ENCODE peak calls at places on chromosomes 11 and 22, in ten cellular contexts. Y is astrocyte; I is heart left ventricle; P is stimulated activated CD8-positive, alpha-beta memory T cell treated with anti-CD3 and anti-CD28 coated beads, Interleukin-15, amount 100 ng/mL, for 1 hour; J is right lobe of liver; T is A172; V is GM23248; W is activated T-helper 1 cell treated with anti-CD3 and anti-CD28 coated beads, Interleukin-12 subunit alpha, Interleukin-12 subunit beta, Interleukin-2, Interleukin-4 antibody, amounts not matched to agents 30 ng/mL and 10 ng/mL and 1 ng/mL, durations not matched to agents 14 hours and 24 hours and 36 hours; Z is pancreas; U is AG08395. H is an unnamed sample.

GRCh38 chr11:9214765-9215164 is 50.4 kb downstream of the DENND5A start:
- DNase-seq in Y (peak), I (no peak), P (no peak), J (no peak), T (peak), V (peak), W (no peak), Z (no peak), U (no peak), H (peak)

GRCh38 chr11:64800633-64801464 is 2.2 kb downstream of the MAP4K2 start:
- DNase-seq in Y (no peak), I (no peak), P (no peak), J (peak), T (no peak), V (no peak), W (no peak), Z (no peak), U (no peak), H (no peak)

GRCh38 chr11:47565340-47566165 is at the start of gene PTPMT1:
- DNase-seq in Y (peak), I (peak), P (no peak), J (peak), T (peak), V (peak), W (peak), Z (peak), U (peak), H (peak)

GRCh38 chr22:44329179-44329796 is 16.5 kb upstream of the SHISAL1 start:
- DNase-seq in Y (no peak), I (no peak), P (no peak), J (no peak), T (peak), V (peak), W (peak), Z (no peak), U (no peak), H (no peak)

GRCh38 chr11:130606781-130607511 is 158.5 kb downstream of the ADAMTS15 start:
- DNase-seq in Y (no peak), I (no peak), P (no peak), J (no peak), T (no peak), V (peak), W (no peak), Z (no peak), U (no peak), H (no peak)

GRCh38 chr11:94544832-94545640 is 1.3 kb downstream of the FUT4 start:
- DNase-seq in Y (no peak), I (peak), P (no peak), J (peak), T (no peak), V (peak), W (peak), Z (peak), U (no peak), H (no peak)

GRCh38 chr11:134659882-134660281 is 247.8 kb upstream of the B3GAT1 start:
- DNase-seq in Y (no peak), I (no peak), P (no peak), J (no peak), T (no peak), V (no peak), W (no peak), Z (no peak), U (no peak), H (no peak)

GRCh38 chr11:898160-898517 is 12.5 kb downstream of the CHID1 start:
- DNase-seq in Y (no peak), I (no peak), P (no peak), J (no peak), T (peak), V (peak), W (no peak), Z (no peak), U (peak), H (peak)

GRCh38 chr11:48013269-48013901 is 33.0 kb downstream of the PTPRJ start:
- DNase-seq in Y (no peak), I (peak), P (no peak), J (peak), T (peak), V (peak), W (no peak), Z (peak), U (peak), H (peak)

GRCh38 chr11:33490842-33491370 is 209.7 kb downstream of the C11orf91 start:
- DNase-seq in Y (no peak), I (no peak), P (no peak), J (no peak), T (no peak), V (no peak), W (no peak), Z (no peak), U (no peak), H (no peak)

GRCh38 chr22:50500452-50500851 is 7.0 kb downstream of the LMF2 start:
- DNase-seq in Y (no peak), I (no peak), P (no peak), J (no peak), T (no peak), V (no peak), W (no peak), Z (no peak), U (no peak), H (no peak)

GRCh38 chr11:45649544-45650165 is 15.8 kb downstream of the CHST1 start:
- DNase-seq in Y (no peak), I (no peak), P (no peak), J (no peak), T (no peak), V (no peak), W (no peak), Z (no peak), U (no peak), H (no peak)

GRCh38 chr11:107566569-107566968 is 1.0 kb upstream of the ALKBH8 start:
- DNase-seq in Y (no peak), I (no peak), P (no peak), J (no peak), T (no peak), V (no peak), W (no peak), Z (no peak), U (no peak), H (no peak)

GRCh38 chr11:78037056-78037455 is 14.0 kb upstream of the KCTD14 start:
- DNase-seq in Y (no peak), I (no peak), P (no peak), J (peak), T (no peak), V (no peak), W (no peak), Z (peak), U (no peak), H (no peak)